ENCODE peak calls at places on chromosomes 4 and X, in eight cellular contexts. A, I, G, M, J, O, R and K are unnamed samples.

GRCh38 chr4:137892134-137892533 is 350.0 kb downstream of the SLC7A11 start:
- DNase-seq in A (no peak), I (no peak), G (no peak), M (no peak), J (peak), O (no peak), R (no peak), K (no peak)

GRCh38 chr4:7341486-7342222 is 93.1 kb downstream of the PSAPL1 start:
- DNase-seq in A (no peak), I (no peak), G (no peak), M (no peak), J (peak), O (no peak), R (no peak), K (peak)

GRCh38 chr4:132934901-132935300 is 214.2 kb upstream of the PCDH10 start:
- DNase-seq in A (no peak), I (no peak), G (no peak), M (no peak), J (no peak), O (no peak), R (no peak), K (no peak)

GRCh38 chr4:5785806-5786680 is 75.0 kb downstream of the EVC start:
- DNase-seq in A (no peak), I (no peak), G (no peak), M (no peak), J (peak), O (no peak), R (peak), K (no peak)

GRCh38 chr4:54658321-54659093 is 750 bp downstream of the KIT start:
- DNase-seq in A (peak), I (peak), G (no peak), M (peak), J (peak), O (peak), R (peak), K (peak)

GRCh38 chr4:177163532-177163931 is 146.1 kb upstream of the NEIL3 start:
- DNase-seq in A (no peak), I (no peak), G (no peak), M (no peak), J (peak), O (no peak), R (no peak), K (no peak)

GRCh38 chrX:41922694-41923171 is 621 bp downstream of the CASK start:
- DNase-seq in A (peak), I (no peak), G (no peak), M (peak), J (peak), O (peak), R (peak), K (peak)

GRCh38 chr4:152188801-152189200 is 347.1 kb downstream of the FBXW7 start:
- DNase-seq in A (no peak), I (no peak), G (peak), M (no peak), J (no peak), O (no peak), R (no peak), K (no peak)

GRCh38 chr4:54484361-54484760 is 173.4 kb upstream of the KIT start:
- DNase-seq in A (no peak), I (no peak), G (no peak), M (no peak), J (no peak), O (no peak), R (no peak), K (no peak)

GRCh38 chr4:105560488-105560887 is 8.1 kb downstream of the ARHGEF38 start:
- DNase-seq in A (no peak), I (no peak), G (no peak), M (no peak), J (no peak), O (no peak), R (no peak), K (no peak)

GRCh38 chr4:175252642-175253041 is 334.5 kb downstream of the ADAM29 start:
- DNase-seq in A (no peak), I (no peak), G (no peak), M (no peak), J (no peak), O (no peak), R (no peak), K (no peak)

GRCh38 chr4:131450572-131451209 is 1698.4 kb upstream of the PCDH10 start:
- DNase-seq in A (no peak), I (no peak), G (no peak), M (no peak), J (no peak), O (no peak), R (no peak), K (no peak)

GRCh38 chr4:158016511-158016910 is 156.3 kb downstream of the GASK1B start:
- DNase-seq in A (no peak), I (no peak), G (no peak), M (no peak), J (peak), O (no peak), R (no peak), K (peak)

GRCh38 chr4:39664828-39665731 is 26.4 kb upstream of the SMIM14 start:
- DNase-seq in A (no peak), I (no peak), G (no peak), M (no peak), J (peak), O (no peak), R (no peak), K (peak)

GRCh38 chr4:38322709-38323108 is 341.3 kb upstream of the KLF3 start:
- DNase-seq in A (no peak), I (no peak), G (no peak), M (peak), J (peak), O (peak), R (no peak), K (peak)

GRCh38 chrX:3699841-3700381 is 13.5 kb downstream of the PRKX start:
- DNase-seq in A (no peak), I (no peak), G (no peak), M (no peak), J (no peak), O (no peak), R (no peak), K (peak)

GRCh38 chr4:1721666-1722550 is 587 bp downstream of the TACC3 start:
- DNase-seq in A (peak), I (no peak), G (no peak), M (peak), J (no peak), O (no peak), R (peak), K (no peak)

GRCh38 chrX:54419559-54420302 is 20.5 kb upstream of the TSR2 start:
- DNase-seq in A (no peak), I (no peak), G (peak), M (no peak), J (no peak), O (no peak), R (no peak), K (no peak)

GRCh38 chr4:40350627-40351227 is 15.6 kb downstream of the CHRNA9 start:
- DNase-seq in A (no peak), I (no peak), G (no peak), M (no peak), J (no peak), O (no peak), R (no peak), K (no peak)

GRCh38 chrX:35890699-35891098 is 28.8 kb upstream of the CFAP47 start:
- DNase-seq in A (no peak), I (no peak), G (peak), M (no peak), J (no peak), O (no peak), R (no peak), K (peak)

GRCh38 chr4:115323106-115323684 is 209.8 kb upstream of the NDST4 start:
- DNase-seq in A (no peak), I (no peak), G (no peak), M (no peak), J (no peak), O (no peak), R (no peak), K (no peak)

GRCh38 chr4:4659871-4660651 is 118.2 kb upstream of the STX18 start:
- DNase-seq in A (no peak), I (no peak), G (no peak), M (no peak), J (peak), O (no peak), R (no peak), K (peak)

GRCh38 chrX:124212622-124213021 is 119.8 kb upstream of the TEX13D start:
- DNase-seq in A (no peak), I (no peak), G (no peak), M (no peak), J (peak), O (no peak), R (no peak), K (no peak)

GRCh38 chr4:86043755-86044592 is 315.9 kb downstream of the MAPK10 start:
- DNase-seq in A (no peak), I (no peak), G (peak), M (no peak), J (peak), O (no peak), R (no peak), K (peak)

GRCh38 chr4:125726121-125726520 is 411.4 kb downstream of the FAT4 start:
- DNase-seq in A (no peak), I (no peak), G (no peak), M (no peak), J (no peak), O (no peak), R (no peak), K (no peak)

GRCh38 chr4:152928286-152928685 is 7.8 kb upstream of the FHDC1 start:
- DNase-seq in A (no peak), I (no peak), G (no peak), M (no peak), J (no peak), O (no peak), R (no peak), K (no peak)

GRCh38 chr4:41881931-41882621 is 53.2 kb upstream of the TMEM33 start:
- DNase-seq in A (peak), I (no peak), G (no peak), M (no peak), J (no peak), O (no peak), R (peak), K (no peak)

GRCh38 chrX:14899607-14900006 is 26.4 kb downstream of the MOSPD2 start:
- DNase-seq in A (no peak), I (no peak), G (no peak), M (no peak), J (peak), O (no peak), R (no peak), K (peak)

GRCh38 chrX:47361538-47362511 is 8.6 kb upstream of the ZNF157 start:
- DNase-seq in A (no peak), I (peak), G (peak), M (peak), J (peak), O (peak), R (peak), K (peak)

GRCh38 chr4:17817027-17817426 is 6.2 kb downstream of the NCAPG start:
- DNase-seq in A (no peak), I (no peak), G (peak), M (no peak), J (peak), O (no peak), R (no peak), K (peak)

GRCh38 chr4:146506272-146506671 is 15.5 kb downstream of the SLC10A7 start:
- DNase-seq in A (no peak), I (no peak), G (no peak), M (no peak), J (no peak), O (no peak), R (no peak), K (no peak)

GRCh38 chrX:113644426-113644825 is 803.8 kb upstream of the AMOT start:
- DNase-seq in A (no peak), I (no peak), G (no peak), M (no peak), J (peak), O (no peak), R (no peak), K (peak)